ENCODE peak calls at places on chromosomes 12 and 14, in nine cellular contexts. K is OCI-LY7; P is Ammon's horn; O is CD8-positive, alpha-beta T cell; B is stimulated activated naive CD4-positive, alpha-beta T cell; X is T1000; W is tibial artery; V is HFFc6; N is cardiac fibroblast. H is an unnamed sample.

GRCh38 chr14:96925422-96925821 is 128.2 kb downstream of the VRK1 start:
- DNase-seq in P (no peak), K (no peak), B (no peak), N (no peak), V (no peak), W (no peak), X (no peak), O (no peak), H (no peak)

GRCh38 chr14:50871914-50872732 is at the start of gene ABHD12B:
- DNase-seq in P (no peak), O (no peak), N (no peak), K (no peak), B (no peak), V (no peak), W (no peak), X (no peak), H (no peak)

GRCh38 chr12:1318327-1319031 is 275.9 kb downstream of the FBXL14 start:
- DNase-seq in K (peak), W (no peak), B (no peak), X (no peak), O (no peak), N (peak), P (peak), V (peak), H (peak)

GRCh38 chr12:56631790-56632700 is 1.9 kb upstream of the BAZ2A start:
- DNase-seq in V (no peak), W (peak), K (peak), B (no peak), P (peak), O (peak), N (peak), X (no peak), H (no peak)

GRCh38 chr12:75877588-75878381 is 153.8 kb downstream of the PHLDA1 start:
- DNase-seq in B (no peak), W (no peak), X (no peak), P (peak), N (peak), O (no peak), K (no peak), V (no peak), H (no peak)

GRCh38 chr12:6697584-6698351 is 2.8 kb downstream of the PIANP start:
- DNase-seq in B (no peak), N (peak), P (peak), O (no peak), X (peak), V (peak), K (peak), W (no peak), H (peak)

GRCh38 chr14:58151264-58151700 is 731 bp downstream of the ARMH4 start:
- DNase-seq in V (no peak), N (no peak), P (peak), W (peak), O (no peak), B (no peak), X (no peak), K (no peak), H (no peak)

GRCh38 chr12:1212529-1212928 is 221.5 kb downstream of the ERC1 start:
- DNase-seq in X (no peak), V (no peak), O (no peak), B (no peak), W (no peak), K (no peak), N (no peak), P (no peak), H (no peak)